ENCODE peak calls at places on chromosome 6, in four cellular contexts. F is IMR-90, M is GM12878, K is K562. H is an unnamed sample.

GRCh38 chr6:141580988-141581387 is 551.7 kb upstream of the GJE1 start:
- DNase-seq in F (peak; percentile 36), M (no peak), K (no peak), H (no peak)

GRCh38 chr6:135331002-135331401 is 149.9 kb downstream of the MYB start:
- DNase-seq in F (peak; percentile 25), M (peak; percentile 34), K (no peak), H (no peak)

GRCh38 chr6:96836579-96837137 is 619 bp downstream of the GPR63 start:
- DNase-seq in F (peak; percentile 4), M (no peak), K (peak; percentile 47), H (no peak)

GRCh38 chr6:135909737-135910387 is 58.4 kb downstream of the PDE7B start:
- DNase-seq in F (peak; percentile 36), M (peak; percentile 19), K (peak; percentile 74), H (peak; percentile 44)

GRCh38 chr6:113734886-113735481 is 122.2 kb upstream of the MARCKS start:
- DNase-seq in F (peak; percentile 45), M (no peak), K (no peak), H (peak; percentile 14)

GRCh38 chr6:31978831-31979230 is 3.0 kb upstream of the C4A start:
- DNase-seq in F (no peak), M (no peak), K (no peak), H (no peak)

GRCh38 chr6:25085761-25086160 is 150.0 kb upstream of the RIPOR2 start:
- DNase-seq in F (no peak), M (no peak), K (no peak), H (no peak)

GRCh38 chr6:46215213-46215612 is 44.4 kb upstream of the ENPP5 start:
- DNase-seq in F (no peak), M (no peak), K (no peak), H (peak; percentile 48)

GRCh38 chr6:125078602-125079321 is 74.8 kb upstream of the TPD52L1 start:
- DNase-seq in F (no peak), M (no peak), K (peak; percentile 50), H (no peak)

GRCh38 chr6:37699138-37699766 is 1.6 kb upstream of the MDGA1 start:
- DNase-seq in F (no peak), M (no peak), K (peak; percentile 62), H (no peak)

GRCh38 chr6:167669553-167669849 is 157.2 kb upstream of the AFDN start:
- DNase-seq in F (no peak), M (no peak), K (no peak), H (no peak)

GRCh38 chr6:20678831-20679352 is 144.6 kb downstream of the CDKAL1 start:
- DNase-seq in F (peak; percentile 12), M (no peak), K (no peak), H (no peak)
- TF ChIP-seq CHD1 in F (no peak), M (no peak), K (no peak), H (no peak)

GRCh38 chr6:39048481-39049399 is at the start of gene GLP1R:
- DNase-seq in F (no peak), M (no peak), K (no peak), H (no peak)
- TF ChIP-seq CHD1 in F (no peak), M (no peak), K (no peak), H (no peak)

DNA sequence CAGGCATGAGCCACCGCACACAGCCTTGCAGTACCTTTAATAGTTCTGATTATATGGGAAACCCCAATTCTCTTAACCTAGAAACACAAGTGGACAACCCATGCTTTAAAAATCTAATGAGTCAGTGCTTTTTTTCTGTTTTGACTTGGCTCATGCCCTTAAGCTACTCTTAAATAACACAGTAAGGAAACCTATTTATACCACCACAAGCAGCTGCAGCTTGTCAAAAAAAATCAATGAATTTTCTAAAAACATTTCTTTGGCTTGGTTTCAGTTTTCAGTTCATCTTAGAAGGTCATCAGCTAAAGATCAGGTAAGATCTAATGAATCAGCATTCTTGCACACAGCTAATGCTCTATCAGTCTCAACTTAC is 124.1 kb upstream of the DST start:
- DNase-seq in F (peak; percentile 91), M (peak; percentile 92), K (no peak), H (no peak)
- TF ChIP-seq CHD1 in F (no peak), M (no peak), K (no peak), H (no peak)

DNA sequence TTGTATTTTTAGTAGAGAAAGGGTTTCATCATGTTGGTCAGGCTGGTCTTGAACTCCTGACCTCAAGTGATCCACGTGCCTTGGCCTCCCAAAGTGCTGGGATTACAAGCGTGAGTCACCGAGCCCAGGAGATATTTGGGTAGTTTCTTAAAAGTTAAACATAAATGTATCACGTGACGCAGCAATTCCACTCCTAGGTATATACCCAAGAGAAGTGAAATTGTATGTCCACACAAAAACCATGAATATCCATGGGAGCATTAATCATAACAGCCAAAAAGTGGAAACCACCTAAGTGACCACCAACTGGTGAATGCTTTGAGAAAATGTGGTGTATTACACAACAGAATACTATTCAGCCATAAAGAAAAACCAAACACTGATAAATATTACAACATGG is 164.8 kb downstream of the MRPL14 start:
- DNase-seq in F (peak; percentile 35), M (no peak), K (peak; percentile 57), H (no peak)
- TF ChIP-seq CHD1 in F (no peak), M (no peak), K (no peak), H (no peak)

GRCh38 chr6:127406122-127406521 is 53.1 kb downstream of the KIAA0408 start:
- DNase-seq in F (no peak), M (no peak), K (no peak), H (no peak)
- TF ChIP-seq CHD1 in F (no peak), M (no peak), K (no peak), H (no peak)

DNA sequence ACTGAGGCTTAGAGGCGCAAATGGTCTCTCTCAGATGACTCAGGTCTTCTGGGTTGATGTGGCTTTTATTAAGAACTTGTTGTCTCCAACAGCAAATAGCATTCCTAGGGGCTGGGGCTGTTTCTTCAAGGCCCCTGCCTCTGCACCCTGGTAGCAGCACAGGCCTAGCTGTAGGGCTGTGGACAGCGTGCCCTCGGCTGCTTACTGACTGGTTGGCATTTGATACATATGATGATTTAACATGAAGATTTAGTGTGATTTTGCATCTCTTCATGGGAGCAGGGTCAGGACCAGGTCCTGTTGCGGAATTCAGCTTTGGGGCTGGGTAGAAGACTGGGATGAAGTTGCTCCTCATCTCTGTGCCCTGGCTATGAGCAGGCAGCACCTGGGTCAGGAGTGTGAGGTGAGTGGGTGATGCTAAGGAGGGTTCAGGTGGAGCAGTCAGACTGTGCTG is 24.3 kb upstream of the IER3 start:
- DNase-seq in F (no peak), M (no peak), K (no peak), H (no peak)
- TF ChIP-seq CHD1 in F (no peak), M (no peak), K (no peak), H (no peak)

GRCh38 chr6:98921038-98921437 is 26.7 kb downstream of the FBXL4 start:
- DNase-seq in F (peak; percentile 10), M (no peak), K (no peak), H (no peak)
- TF ChIP-seq CHD1 in F (no peak), M (no peak), K (no peak), H (no peak)

DNA sequence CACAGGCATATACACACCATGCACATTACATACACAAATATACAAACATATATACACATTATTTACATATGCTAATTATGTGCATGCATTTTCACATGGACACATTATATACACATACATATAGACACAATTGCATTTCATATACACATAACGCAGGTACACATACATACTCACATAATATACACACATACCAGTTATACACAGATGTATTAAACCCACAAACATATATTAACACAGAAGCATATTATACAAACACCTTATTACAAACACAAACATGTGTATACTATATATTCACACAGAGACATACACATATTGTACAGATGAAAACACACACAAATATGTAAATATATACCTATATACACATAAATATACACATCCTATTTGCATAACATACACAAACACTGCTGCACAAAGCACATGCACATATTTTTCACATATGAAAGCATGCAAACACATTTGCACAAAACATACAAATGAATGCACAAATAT is 140.2 kb downstream of the VEGFA start:
- DNase-seq in F (no peak), M (no peak), K (no peak), H (no peak)
- TF ChIP-seq CHD1 in F (no peak), M (no peak), K (no peak), H (no peak)

H was measured in H1.